ENCODE peak calls at places on chromosome 1, in four cellular contexts. One of them, this sample, is unnamed.

GRCh38 chr1:214570442-214570841 is 19.0 kb upstream of the PTPN14 start:
- DNase-seq in naive B cell: no peak
- DNase-seq in mesendoderm: no peak
- DNase-seq in activated naive CD4-positive, alpha-beta T cell treated with Interleukin-2 at 50 U/mL for 16 hours: no peak
- DNase-seq in this sample: no peak

GRCh38 chr1:113409363-113409762 is 19.0 kb downstream of the MAGI3 start:
- DNase-seq in activated naive CD4-positive, alpha-beta T cell treated with Interleukin-2 at 50 U/mL for 16 hours: no peak
- DNase-seq in mesendoderm: no peak
- DNase-seq in naive B cell: no peak
- DNase-seq in this sample: no peak

GRCh38 chr1:150352883-150353282 is 11.1 kb upstream of the RPRD2 start:
- DNase-seq in mesendoderm: no peak
- DNase-seq in naive B cell: no peak
- DNase-seq in activated naive CD4-positive, alpha-beta T cell treated with Interleukin-2 at 50 U/mL for 16 hours: no peak
- DNase-seq in this sample: no peak

GRCh38 chr1:115145221-115145620 is 55.9 kb upstream of the TSPAN2 start:
- DNase-seq in mesendoderm: no peak
- DNase-seq in activated naive CD4-positive, alpha-beta T cell treated with Interleukin-2 at 50 U/mL for 16 hours: no peak
- DNase-seq in naive B cell: no peak
- DNase-seq in this sample: no peak

GRCh38 chr1:159005676-159006075 is 4.0 kb upstream of the IFI16 start:
- DNase-seq in mesendoderm: peak
- DNase-seq in activated naive CD4-positive, alpha-beta T cell treated with Interleukin-2 at 50 U/mL for 16 hours: no peak
- DNase-seq in naive B cell: peak
- DNase-seq in this sample: peak

GRCh38 chr1:21097744-21098143 is 79.0 kb downstream of the EIF4G3 start:
- DNase-seq in mesendoderm: no peak
- DNase-seq in activated naive CD4-positive, alpha-beta T cell treated with Interleukin-2 at 50 U/mL for 16 hours: no peak
- DNase-seq in naive B cell: no peak
- DNase-seq in this sample: no peak

GRCh38 chr1:201126832-201127754 is at the start of gene ASCL5:
- DNase-seq in naive B cell: no peak
- DNase-seq in mesendoderm: peak
- DNase-seq in activated naive CD4-positive, alpha-beta T cell treated with Interleukin-2 at 50 U/mL for 16 hours: no peak
- DNase-seq in this sample: peak

GRCh38 chr1:157153743-157154142 is 15.5 kb upstream of the ETV3 start:
- DNase-seq in activated naive CD4-positive, alpha-beta T cell treated with Interleukin-2 at 50 U/mL for 16 hours: no peak
- DNase-seq in mesendoderm: no peak
- DNase-seq in naive B cell: no peak
- DNase-seq in this sample: peak

GRCh38 chr1:10196991-10197390 is 13.4 kb upstream of the KIF1B start:
- DNase-seq in naive B cell: no peak
- DNase-seq in mesendoderm: no peak
- DNase-seq in activated naive CD4-positive, alpha-beta T cell treated with Interleukin-2 at 50 U/mL for 16 hours: no peak
- DNase-seq in this sample: no peak

GRCh38 chr1:66546045-66546810 is 12.3 kb downstream of the SGIP1 start:
- DNase-seq in naive B cell: no peak
- DNase-seq in activated naive CD4-positive, alpha-beta T cell treated with Interleukin-2 at 50 U/mL for 16 hours: no peak
- DNase-seq in mesendoderm: no peak
- DNase-seq in this sample: peak

GRCh38 chr1:167561753-167562152 is 8.2 kb upstream of the CREG1 start:
- DNase-seq in mesendoderm: no peak
- DNase-seq in naive B cell: no peak
- DNase-seq in activated naive CD4-positive, alpha-beta T cell treated with Interleukin-2 at 50 U/mL for 16 hours: no peak
- DNase-seq in this sample: no peak

This sample was measured in NCI-H82.